ENCODE peak calls at places on chromosomes 6 and 20, in seven cellular contexts. One of them, this sample, is unnamed.
A peak's percentile ranks its signal among the peaks of the same experiment; 100 is the strongest.

GRCh38 chr6:3838992-3839867 is 9.9 kb upstream of the FAM50B start:
- DNase-seq in mesendoderm: no peak
- DNase-seq in H9: no peak
- DNase-seq in IMR-90: peak; percentile 57
- DNase-seq in neuronal stem cell: no peak
- DNase-seq in trophoblast cell: peak; percentile 11
- DNase-seq in H1: no peak
- DNase-seq in this sample: peak; percentile 54

GRCh38 chr6:163897669-163898068 is 483.2 kb downstream of the QKI start:
- DNase-seq in mesendoderm: no peak
- DNase-seq in H9: no peak
- DNase-seq in IMR-90: no peak
- DNase-seq in neuronal stem cell: no peak
- DNase-seq in trophoblast cell: peak; percentile 17
- DNase-seq in H1: no peak
- DNase-seq in this sample: no peak

GRCh38 chr6:108114861-108115597 is 40.5 kb upstream of the OSTM1 start:
- DNase-seq in mesendoderm: peak; percentile 85
- DNase-seq in H9: peak; percentile 78
- DNase-seq in IMR-90: peak; percentile 55
- DNase-seq in neuronal stem cell: peak; percentile 65
- DNase-seq in trophoblast cell: peak; percentile 54
- DNase-seq in H1: peak; percentile 79
- DNase-seq in this sample: peak; percentile 63

GRCh38 chr6:53263915-53264314 is 84.8 kb downstream of the ELOVL5 start:
- DNase-seq in mesendoderm: no peak
- DNase-seq in H9: no peak
- DNase-seq in IMR-90: peak; percentile 62
- DNase-seq in neuronal stem cell: no peak
- DNase-seq in trophoblast cell: peak; percentile 69
- DNase-seq in H1: no peak
- DNase-seq in this sample: peak; percentile 63

GRCh38 chr20:20568604-20569205 is 143.7 kb downstream of the RALGAPA2 start:
- DNase-seq in mesendoderm: peak; percentile 35
- DNase-seq in H9: no peak
- DNase-seq in IMR-90: peak; percentile 58
- DNase-seq in neuronal stem cell: peak; percentile 35
- DNase-seq in trophoblast cell: peak; percentile 69
- DNase-seq in H1: no peak
- DNase-seq in this sample: peak; percentile 47

GRCh38 chr6:147504848-147505247 is 3.6 kb upstream of the SAMD5 start:
- DNase-seq in mesendoderm: no peak
- DNase-seq in H9: no peak
- DNase-seq in IMR-90: no peak
- DNase-seq in neuronal stem cell: no peak
- DNase-seq in trophoblast cell: no peak
- DNase-seq in H1: no peak
- DNase-seq in this sample: no peak

GRCh38 chr6:159463440-159463839 is 229.6 kb downstream of the SOD2 start:
- DNase-seq in mesendoderm: peak; percentile 65
- DNase-seq in H9: no peak
- DNase-seq in IMR-90: peak; percentile 10
- DNase-seq in neuronal stem cell: no peak
- DNase-seq in trophoblast cell: peak; percentile 31
- DNase-seq in H1: no peak
- DNase-seq in this sample: no peak

GRCh38 chr6:55794136-55794812 is 81.1 kb downstream of the BMP5 start:
- DNase-seq in mesendoderm: no peak
- DNase-seq in H9: no peak
- DNase-seq in IMR-90: peak; percentile 70
- DNase-seq in neuronal stem cell: no peak
- DNase-seq in trophoblast cell: no peak
- DNase-seq in H1: no peak
- DNase-seq in this sample: peak; percentile 69

GRCh38 chr6:7545509-7546369 is 4.3 kb downstream of the DSP start:
- DNase-seq in mesendoderm: peak; percentile 27
- DNase-seq in H9: no peak
- DNase-seq in IMR-90: peak; percentile 50
- DNase-seq in neuronal stem cell: no peak
- DNase-seq in trophoblast cell: peak; percentile 84
- DNase-seq in H1: no peak
- DNase-seq in this sample: peak; percentile 39

GRCh38 chr20:46770330-46771194 is 61.1 kb downstream of the SLC2A10 start:
- DNase-seq in mesendoderm: no peak
- DNase-seq in H9: no peak
- DNase-seq in IMR-90: peak; percentile 58
- DNase-seq in neuronal stem cell: no peak
- DNase-seq in trophoblast cell: no peak
- DNase-seq in H1: no peak
- DNase-seq in this sample: no peak

GRCh38 chr6:37637562-37638413 is 59.9 kb downstream of the MDGA1 start:
- DNase-seq in mesendoderm: no peak
- DNase-seq in H9: no peak
- DNase-seq in IMR-90: no peak
- DNase-seq in neuronal stem cell: no peak
- DNase-seq in trophoblast cell: no peak
- DNase-seq in H1: no peak
- DNase-seq in this sample: no peak

GRCh38 chr6:155248021-155249001 is 15.5 kb upstream of the CLDN20 start:
- DNase-seq in mesendoderm: peak; percentile 70
- DNase-seq in H9: peak; percentile 66
- DNase-seq in IMR-90: peak; percentile 77
- DNase-seq in neuronal stem cell: peak; percentile 23
- DNase-seq in trophoblast cell: peak; percentile 69
- DNase-seq in H1: peak; percentile 67
- DNase-seq in this sample: peak; percentile 62

GRCh38 chr6:156727715-156728385 is 49.3 kb upstream of the ARID1B start:
- DNase-seq in mesendoderm: no peak
- DNase-seq in H9: no peak
- DNase-seq in IMR-90: no peak
- DNase-seq in neuronal stem cell: no peak
- DNase-seq in trophoblast cell: no peak
- DNase-seq in H1: no peak
- DNase-seq in this sample: no peak

GRCh38 chr6:139364302-139364981 is 10.0 kb downstream of the CITED2 start:
- DNase-seq in mesendoderm: peak; percentile 74
- DNase-seq in H9: no peak
- DNase-seq in IMR-90: peak; percentile 63
- DNase-seq in neuronal stem cell: peak; percentile 50
- DNase-seq in trophoblast cell: peak; percentile 79
- DNase-seq in H1: no peak
- DNase-seq in this sample: peak; percentile 75

GRCh38 chr20:49541733-49542513 is 26.0 kb downstream of the PTGIS start:
- DNase-seq in mesendoderm: peak; percentile 89
- DNase-seq in H9: peak; percentile 81
- DNase-seq in IMR-90: peak; percentile 63
- DNase-seq in neuronal stem cell: peak; percentile 79
- DNase-seq in trophoblast cell: peak; percentile 96
- DNase-seq in H1: peak; percentile 86
- DNase-seq in this sample: peak; percentile 61

GRCh38 chr6:35025241-35026188 is 115.6 kb downstream of the TCP11 start:
- DNase-seq in mesendoderm: peak; percentile 48
- DNase-seq in H9: no peak
- DNase-seq in IMR-90: no peak
- DNase-seq in neuronal stem cell: no peak
- DNase-seq in trophoblast cell: peak; percentile 33
- DNase-seq in H1: no peak
- DNase-seq in this sample: no peak

GRCh38 chr6:18352842-18353241 is 34.3 kb upstream of the RNF144B start:
- DNase-seq in mesendoderm: no peak
- DNase-seq in H9: no peak
- DNase-seq in IMR-90: no peak
- DNase-seq in neuronal stem cell: no peak
- DNase-seq in trophoblast cell: no peak
- DNase-seq in H1: no peak
- DNase-seq in this sample: no peak

GRCh38 chr20:8219403-8219802 is 87.3 kb downstream of the PLCB1 start:
- DNase-seq in mesendoderm: no peak
- DNase-seq in H9: no peak
- DNase-seq in IMR-90: no peak
- DNase-seq in neuronal stem cell: no peak
- DNase-seq in trophoblast cell: no peak
- DNase-seq in H1: no peak
- DNase-seq in this sample: no peak

GRCh38 chr6:26490576-26490964 is 9.5 kb upstream of the BTN1A1 start:
- DNase-seq in mesendoderm: no peak
- DNase-seq in H9: no peak
- DNase-seq in IMR-90: no peak
- DNase-seq in neuronal stem cell: no peak
- DNase-seq in trophoblast cell: no peak
- DNase-seq in H1: no peak
- DNase-seq in this sample: no peak

GRCh38 chr20:62063601-62063980 is 2.1 kb downstream of the TAF4 start:
- DNase-seq in mesendoderm: peak; percentile 49
- DNase-seq in H9: peak; percentile 57
- DNase-seq in IMR-90: peak; percentile 62
- DNase-seq in neuronal stem cell: peak; percentile 12
- DNase-seq in trophoblast cell: no peak
- DNase-seq in H1: no peak
- DNase-seq in this sample: peak; percentile 64

GRCh38 chr6:85361643-85362014 is 88.3 kb upstream of the NT5E start:
- DNase-seq in mesendoderm: no peak
- DNase-seq in H9: no peak
- DNase-seq in IMR-90: no peak
- DNase-seq in neuronal stem cell: no peak
- DNase-seq in trophoblast cell: no peak
- DNase-seq in H1: no peak
- DNase-seq in this sample: no peak

GRCh38 chr6:25008707-25009106 is 72.9 kb upstream of the RIPOR2 start:
- DNase-seq in mesendoderm: no peak
- DNase-seq in H9: no peak
- DNase-seq in IMR-90: no peak
- DNase-seq in neuronal stem cell: no peak
- DNase-seq in trophoblast cell: no peak
- DNase-seq in H1: no peak
- DNase-seq in this sample: no peak

GRCh38 chr6:33863084-33863483 is 59.3 kb upstream of the MLN start:
- DNase-seq in mesendoderm: no peak
- DNase-seq in H9: no peak
- DNase-seq in IMR-90: no peak
- DNase-seq in neuronal stem cell: no peak
- DNase-seq in trophoblast cell: no peak
- DNase-seq in H1: no peak
- DNase-seq in this sample: no peak

GRCh38 chr6:16523550-16524379 is 237.5 kb downstream of the ATXN1 start:
- DNase-seq in mesendoderm: peak; percentile 40
- DNase-seq in H9: no peak
- DNase-seq in IMR-90: peak; percentile 93
- DNase-seq in neuronal stem cell: no peak
- DNase-seq in trophoblast cell: peak; percentile 54
- DNase-seq in H1: no peak
- DNase-seq in this sample: peak; percentile 80

GRCh38 chr20:59042151-59042795 is at the start of gene PRELID3B:
- DNase-seq in mesendoderm: peak; percentile 27
- DNase-seq in H9: no peak
- DNase-seq in IMR-90: no peak
- DNase-seq in neuronal stem cell: no peak
- DNase-seq in trophoblast cell: peak; percentile 50
- DNase-seq in H1: no peak
- DNase-seq in this sample: peak; percentile 27

GRCh38 chr6:143505111-143505510 is 6.4 kb downstream of the FUCA2 start:
- DNase-seq in mesendoderm: no peak
- DNase-seq in H9: no peak
- DNase-seq in IMR-90: no peak
- DNase-seq in neuronal stem cell: no peak
- DNase-seq in trophoblast cell: no peak
- DNase-seq in H1: no peak
- DNase-seq in this sample: no peak

GRCh38 chr6:12115001-12115400 is 102.9 kb downstream of the HIVEP1 start:
- DNase-seq in mesendoderm: no peak
- DNase-seq in H9: no peak
- DNase-seq in IMR-90: no peak
- DNase-seq in neuronal stem cell: no peak
- DNase-seq in trophoblast cell: no peak
- DNase-seq in H1: no peak
- DNase-seq in this sample: no peak

GRCh38 chr20:60926831-60927230 is 325.2 kb upstream of the CDH4 start:
- DNase-seq in mesendoderm: no peak
- DNase-seq in H9: no peak
- DNase-seq in IMR-90: no peak
- DNase-seq in neuronal stem cell: no peak
- DNase-seq in trophoblast cell: no peak
- DNase-seq in H1: no peak
- DNase-seq in this sample: no peak
- H3K4ac ChIP-seq in mesendoderm: no peak overlapping the region
- H3K4ac ChIP-seq in H9: no peak overlapping the region
- H3K4ac ChIP-seq in IMR-90: no peak overlapping the region
- H3K4ac ChIP-seq in neuronal stem cell: no peak overlapping the region
- H3K4ac ChIP-seq in trophoblast cell: no peak overlapping the region
- H3K4ac ChIP-seq in H1: no peak overlapping the region
- H3K4ac ChIP-seq in this sample: no peak overlapping the region

DNA sequence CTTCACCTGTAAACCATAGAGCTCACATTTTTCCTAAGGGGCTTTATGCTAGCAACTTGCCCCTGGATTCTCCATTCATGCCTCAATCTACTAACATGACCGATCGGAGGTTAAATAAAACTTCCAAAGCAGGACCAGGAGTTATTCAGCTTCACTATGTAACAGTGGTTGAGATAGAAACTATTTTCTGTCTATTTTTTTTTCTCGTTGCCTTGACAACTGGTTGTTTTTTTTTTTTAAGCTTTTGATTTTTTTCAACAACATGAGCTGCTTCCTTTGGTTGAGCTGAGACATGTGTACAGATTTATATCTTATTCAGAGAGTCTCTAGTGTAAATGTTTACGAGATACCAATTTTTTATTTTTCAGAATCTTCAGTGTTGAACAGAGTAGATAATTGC is 85.7 kb downstream of the SHLD1 start:
- DNase-seq in mesendoderm: no peak
- DNase-seq in H9: no peak
- DNase-seq in IMR-90: peak; percentile 57
- DNase-seq in neuronal stem cell: no peak
- DNase-seq in trophoblast cell: no peak
- DNase-seq in H1: no peak
- DNase-seq in this sample: peak; percentile 92
- H3K4ac ChIP-seq in mesendoderm: no peak overlapping the region
- H3K4ac ChIP-seq in H9: no peak overlapping the region
- H3K4ac ChIP-seq in IMR-90: no peak overlapping the region
- H3K4ac ChIP-seq in neuronal stem cell: no peak overlapping the region
- H3K4ac ChIP-seq in trophoblast cell: no peak overlapping the region
- H3K4ac ChIP-seq in H1: no peak overlapping the region
- H3K4ac ChIP-seq in this sample: no peak overlapping the region

GRCh38 chr20:51403465-51404220 is 138.9 kb downstream of the NFATC2 start:
- DNase-seq in mesendoderm: no peak
- DNase-seq in H9: no peak
- DNase-seq in IMR-90: no peak
- DNase-seq in neuronal stem cell: no peak
- DNase-seq in trophoblast cell: peak; percentile 32
- DNase-seq in H1: no peak
- DNase-seq in this sample: no peak
- H3K4ac ChIP-seq in mesendoderm: no peak overlapping the region
- H3K4ac ChIP-seq in H9: no peak overlapping the region
- H3K4ac ChIP-seq in IMR-90: no peak overlapping the region
- H3K4ac ChIP-seq in neuronal stem cell: no peak overlapping the region
- H3K4ac ChIP-seq in trophoblast cell: peak overlapping the region; percentile 29
- H3K4ac ChIP-seq in H1: no peak overlapping the region
- H3K4ac ChIP-seq in this sample: peak overlapping the region; percentile 62

DNA sequence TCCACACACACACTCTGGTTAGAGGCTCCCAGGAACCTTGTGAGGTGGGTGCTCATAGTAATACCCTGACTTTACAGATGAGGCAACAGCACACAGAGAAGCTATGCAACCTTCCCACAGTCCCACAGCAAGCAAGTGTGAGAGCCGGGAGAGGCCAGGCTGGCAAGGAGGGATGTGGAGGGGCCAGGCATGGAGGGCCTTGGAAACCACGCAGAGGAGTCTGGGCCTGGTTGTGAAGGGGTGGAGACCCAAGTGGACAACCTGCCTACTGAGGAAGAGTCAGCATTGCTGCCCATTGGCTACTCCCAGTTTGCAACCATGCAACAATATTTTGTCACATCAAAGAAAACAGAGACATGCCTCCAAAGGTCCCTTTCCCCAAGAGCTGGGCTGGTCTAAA is 68.5 kb downstream of the NOL4L start:
- DNase-seq in mesendoderm: no peak
- DNase-seq in H9: no peak
- DNase-seq in IMR-90: no peak
- DNase-seq in neuronal stem cell: no peak
- DNase-seq in trophoblast cell: no peak
- DNase-seq in H1: no peak
- DNase-seq in this sample: no peak
- H3K4ac ChIP-seq in mesendoderm: no peak overlapping the region
- H3K4ac ChIP-seq in H9: no peak overlapping the region
- H3K4ac ChIP-seq in IMR-90: peak overlapping the region; percentile 55
- H3K4ac ChIP-seq in neuronal stem cell: no peak overlapping the region
- H3K4ac ChIP-seq in trophoblast cell: peak overlapping the region; percentile 9
- H3K4ac ChIP-seq in H1: no peak overlapping the region
- H3K4ac ChIP-seq in this sample: no peak overlapping the region